ENCODE peak calls at places on chromosomes 13 and 19, in seven cellular contexts. I is IMR-90, N is neuronal stem cell, V is mesenchymal stem cell, Z is H9, H is trophoblast cell, S is H1. G is an unnamed sample. For H3K79me1, the result is how much of the 10 kb centered on the place peaks cover.

GRCh38 chr13:31846984-31847752 is 107.8 kb downstream of the RXFP2 start:
- DNase-seq in I (no peak), N (no peak), V (peak), Z (no peak), H (no peak), S (no peak), G (peak)

GRCh38 chr19:32318884-32319520 is 26.4 kb upstream of the ZNF507 start:
- DNase-seq in I (no peak), N (peak), V (peak), Z (peak), H (peak), S (no peak), G (peak)

GRCh38 chr19:5805465-5806132 is 732 bp downstream of the NRTN start:
- DNase-seq in I (peak), N (peak), V (peak), Z (peak), H (peak), S (no peak), G (peak)

GRCh38 chr13:28355822-28356371 is 139.0 kb downstream of the FLT1 start:
- DNase-seq in I (peak), N (no peak), V (peak), Z (no peak), H (no peak), S (no peak), G (peak)

GRCh38 chr19:49497047-49497789 is 984 bp downstream of the RPS11 start:
- DNase-seq in I (peak), N (no peak), V (peak), Z (peak), H (peak), S (no peak), G (peak)

GRCh38 chr19:43618921-43619261 is 538 bp downstream of the ZNF428 start:
- DNase-seq in I (peak), N (no peak), V (no peak), Z (no peak), H (no peak), S (no peak), G (no peak)

GRCh38 chr13:56953965-56954364 is 186.8 kb upstream of the PRR20A start:
- DNase-seq in I (no peak), N (no peak), V (no peak), Z (no peak), H (no peak), S (no peak), G (peak)

GRCh38 chr19:23283925-23284324 is 33.7 kb upstream of the ZNF724 start:
- DNase-seq in I (peak), N (no peak), V (peak), Z (peak), H (peak), S (peak), G (peak)

GRCh38 chr13:79155883-79156282 is 250.2 kb downstream of the RBM26 start:
- DNase-seq in I (no peak), N (no peak), V (no peak), Z (no peak), H (no peak), S (no peak), G (peak)

GRCh38 chr19:14632286-14632685 is 42.4 kb downstream of the ADGRE3 start:
- DNase-seq in I (peak), N (no peak), V (peak), Z (peak), H (peak), S (no peak), G (peak)

DNA sequence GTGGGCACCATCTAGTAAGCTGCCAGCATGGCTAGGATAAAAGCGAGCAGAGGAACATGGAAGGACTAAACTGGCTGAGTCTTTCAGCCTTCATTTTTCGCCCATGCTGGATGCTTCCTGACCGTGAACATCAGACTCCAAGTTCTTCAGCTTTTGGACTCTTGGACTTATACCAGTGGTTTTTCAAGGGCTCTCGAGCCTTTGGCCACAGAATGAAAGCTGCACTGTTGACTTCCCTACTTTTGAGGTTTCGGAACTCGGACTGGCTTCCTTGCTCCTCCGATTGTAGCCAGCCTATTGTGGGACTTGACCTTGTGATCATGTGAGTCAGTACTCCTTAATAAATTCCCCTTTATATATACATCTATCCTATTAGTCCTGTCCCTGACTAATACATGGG is 785.1 kb upstream of the SLITRK6 start:
- DNase-seq in I (no peak), N (no peak), V (no peak), Z (no peak), H (no peak), S (no peak), G (no peak)
- H3K79me1 ChIP-seq in I (under half), N (under half), V (under half), Z (under half), H (under half), S (under half), G (under half)

GRCh38 chr13:48457578-48458242 is 44.8 kb upstream of the LPAR6 start:
- DNase-seq in I (no peak), N (no peak), V (no peak), Z (peak), H (no peak), S (no peak), G (no peak)
- H2BK120ac ChIP-seq in I (no peak), N (no peak), V (no peak), Z (no peak), H (no peak), S (no peak), G (no peak)

DNA sequence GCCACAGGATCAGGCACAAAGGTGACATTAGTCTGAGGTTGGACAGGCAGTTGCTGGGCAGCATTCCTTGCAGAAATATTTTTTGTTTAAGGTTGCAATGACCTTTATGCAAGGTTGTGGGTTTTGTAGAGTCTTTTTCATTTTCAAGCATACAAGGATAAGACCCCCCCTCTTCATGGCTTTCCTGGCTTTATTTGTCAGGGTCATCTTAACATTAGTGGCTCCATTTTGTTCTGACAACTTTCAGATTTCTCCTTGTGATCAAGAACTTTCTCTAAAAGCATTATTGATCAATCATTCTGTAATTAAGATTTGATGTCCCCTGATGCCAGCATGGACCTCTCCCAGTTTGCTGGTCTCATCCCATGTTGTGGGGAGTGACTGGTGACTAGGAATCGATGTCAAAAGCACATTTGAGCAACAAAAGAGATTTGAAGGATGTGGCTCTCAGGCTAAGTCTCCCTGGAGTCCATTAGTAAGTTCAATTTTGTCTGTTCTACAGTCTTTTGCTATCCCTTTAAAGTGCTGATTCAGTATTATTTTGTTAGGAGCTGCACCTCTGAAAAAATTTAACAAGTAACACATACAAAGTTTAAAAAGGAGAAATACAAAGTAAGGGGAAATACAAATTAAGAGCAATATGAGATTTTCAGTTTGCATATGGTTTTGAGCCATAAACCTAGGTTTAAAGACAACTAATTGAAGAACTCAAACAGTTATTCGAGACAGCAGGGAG is 5.3 kb downstream of the CARD8 start:
- DNase-seq in I (no peak), N (no peak), V (no peak), Z (no peak), H (peak), S (no peak), G (no peak)
- H4K8ac ChIP-seq in I (no peak), N (no peak), V (no peak), Z (no peak), H (peak), S (no peak), G (no peak)

DNA sequence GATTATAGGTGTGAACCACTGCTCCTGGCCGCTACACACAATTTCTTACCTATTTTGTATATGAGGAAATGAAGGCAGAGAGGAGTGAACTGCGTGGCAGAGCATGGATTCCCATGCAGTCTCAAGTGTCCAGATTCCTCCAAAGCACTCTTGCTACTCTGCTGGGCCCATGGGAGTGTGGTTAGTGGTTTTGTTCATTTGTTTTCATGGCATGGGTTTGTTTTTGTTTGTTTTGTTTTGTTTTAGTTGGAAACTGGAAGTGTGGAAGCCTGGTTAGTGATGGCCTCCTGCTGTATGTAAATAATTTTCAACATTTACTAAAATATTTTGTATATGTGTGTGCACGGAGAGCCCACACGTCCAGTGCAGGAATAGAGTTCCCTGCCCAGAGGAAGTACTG is 61.3 kb upstream of the LRCH1 start:
- DNase-seq in I (no peak), N (no peak), V (no peak), Z (no peak), H (no peak), S (no peak), G (no peak)
- H3K79me1 ChIP-seq in I (under half), N (under half), V (under half), Z (under half), H (under half), S (under half), G (under half)

GRCh38 chr13:26980099-26981031 is 191.2 kb downstream of the USP12 start:
- DNase-seq in I (no peak), N (no peak), V (no peak), Z (no peak), H (no peak), S (no peak), G (no peak)
- H2BK120ac ChIP-seq in I (peak), N (no peak), V (peak), Z (no peak), H (no peak), S (no peak), G (no peak)

GRCh38 chr19:45244133-45244532 is 1.1 kb downstream of the EXOC3L2 start:
- DNase-seq in I (no peak), N (no peak), V (no peak), Z (no peak), H (no peak), S (no peak), G (no peak)
- H4K8ac ChIP-seq in I (no peak), N (no peak), V (no peak), Z (no peak), H (no peak), S (no peak), G (no peak)

DNA sequence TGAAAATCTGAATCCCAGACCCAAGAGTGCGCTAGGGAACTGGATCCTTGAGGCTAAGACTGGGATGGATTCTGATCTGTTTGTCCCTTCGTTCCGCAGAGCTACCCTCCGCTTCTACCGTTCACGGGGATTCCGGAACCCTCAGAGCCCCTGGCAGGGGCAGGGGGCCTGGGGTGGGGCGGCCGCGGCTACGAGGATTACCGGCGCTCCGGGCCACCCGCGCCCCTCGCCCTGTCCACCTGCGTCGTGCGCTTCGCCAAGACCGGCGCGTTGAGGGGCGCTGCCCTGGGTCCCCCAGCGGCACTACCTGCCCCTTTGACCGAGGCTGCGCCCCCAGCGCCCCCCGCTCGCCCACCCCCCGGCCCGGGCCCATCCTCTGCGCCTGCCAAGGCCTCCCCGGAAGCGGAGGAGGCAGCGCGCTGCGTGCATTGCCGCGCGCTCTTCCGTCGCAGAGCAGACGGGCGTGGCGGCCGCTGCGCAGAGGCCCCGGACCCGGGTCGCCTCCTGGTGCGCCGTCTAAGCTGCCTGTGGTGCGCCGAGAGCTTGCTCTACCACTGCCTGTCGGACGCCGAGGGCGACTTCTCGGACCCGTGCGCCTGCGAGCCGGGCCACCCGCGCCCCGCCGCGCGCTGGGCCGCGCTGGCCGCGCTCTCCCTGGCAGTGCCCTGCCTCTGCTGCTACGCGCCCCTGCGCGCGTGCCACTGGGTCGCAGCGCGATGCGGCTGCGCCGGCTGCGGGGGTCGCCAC is 7.1 kb downstream of the SPRED3 start:
- DNase-seq in I (no peak), N (no peak), V (no peak), Z (no peak), H (no peak), S (no peak), G (no peak)
- H3K79me1 ChIP-seq in I (under half), N (under half), V (under half), Z (under half), H (under half), S (under half), G (under half)

GRCh38 chr13:112625698-112626097 is 37.7 kb upstream of the TUBGCP3 start:
- DNase-seq in I (no peak), N (no peak), V (no peak), Z (no peak), H (no peak), S (no peak), G (no peak)
- H2BK120ac ChIP-seq in I (no peak), N (no peak), V (no peak), Z (no peak), H (no peak), S (no peak), G (no peak)

GRCh38 chr19:51600940-51601575 is 29.1 kb downstream of the SIGLEC5 start:
- DNase-seq in I (no peak), N (no peak), V (no peak), Z (no peak), H (no peak), S (no peak), G (no peak)
- H4K8ac ChIP-seq in I (no peak), N (no peak), V (no peak), Z (no peak), H (no peak), S (no peak), G (no peak)

DNA sequence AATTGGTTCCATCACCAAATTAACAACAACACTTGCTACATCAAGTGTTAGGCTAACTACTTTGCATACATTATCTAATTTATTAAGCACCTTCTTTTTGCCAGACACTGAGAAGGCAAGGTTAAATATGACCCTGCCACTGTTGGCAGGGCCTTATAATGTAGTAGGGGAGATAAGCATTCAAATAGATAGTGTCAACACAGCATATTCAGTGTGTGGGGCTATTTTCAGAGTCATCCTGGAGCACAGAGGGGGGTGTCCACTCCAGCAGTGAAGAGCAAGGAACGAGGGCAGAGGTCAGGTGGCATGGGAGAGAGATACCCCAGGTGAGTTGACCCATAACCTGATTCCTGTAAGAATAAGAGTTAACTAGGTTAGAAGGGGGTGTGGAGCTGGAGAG is 121.6 kb downstream of the COG6 start:
- DNase-seq in I (no peak), N (no peak), V (peak), Z (no peak), H (no peak), S (no peak), G (peak)
- H3K79me1 ChIP-seq in I (under half), N (under half), V (under half), Z (under half), H (under half), S (under half), G (under half)

G was measured in mesendoderm.